ENCODE peak calls at places on chromosome 21, in eight cellular contexts. C is heart left ventricle, H is testis, K is prostate gland, D is A549, F is transverse colon, A is lower leg skin, P is adrenal gland. U is an unnamed sample.

GRCh38 chr21:44529503-44530125 is 10.4 kb downstream of the KRTAP10-1 start:
- DNase-seq in C (no peak), H (no peak), K (no peak), D (no peak), F (no peak), A (peak), P (no peak), U (no peak)

GRCh38 chr21:21401444-21401843 is 403.2 kb downstream of the NCAM2 start:
- DNase-seq in C (no peak), H (no peak), K (no peak), D (no peak), F (no peak), A (no peak), P (no peak), U (no peak)

GRCh38 chr21:34274001-34274400 is 89.8 kb upstream of the KCNE2 start:
- DNase-seq in C (no peak), H (no peak), K (no peak), D (no peak), F (no peak), A (no peak), P (no peak), U (no peak)

GRCh38 chr21:39562791-39563770 is 49.7 kb upstream of the B3GALT5 start:
- DNase-seq in C (no peak), H (no peak), K (no peak), D (no peak), F (no peak), A (no peak), P (no peak), U (no peak)

GRCh38 chr21:44916965-44917364 is 3.7 kb downstream of the ITGB2 start:
- DNase-seq in C (no peak), H (no peak), K (no peak), D (no peak), F (no peak), A (no peak), P (no peak), U (no peak)

GRCh38 chr21:31221051-31221450 is 123.0 kb downstream of the TIAM1 start:
- DNase-seq in C (no peak), H (peak), K (no peak), D (no peak), F (no peak), A (no peak), P (no peak), U (no peak)

GRCh38 chr21:20016431-20017005 is 981.7 kb upstream of the NCAM2 start:
- DNase-seq in C (no peak), H (no peak), K (no peak), D (no peak), F (no peak), A (no peak), P (no peak), U (no peak)

GRCh38 chr21:40615503-40616376 is 231.2 kb downstream of the DSCAM start:
- DNase-seq in C (no peak), H (no peak), K (no peak), D (no peak), F (no peak), A (no peak), P (no peak), U (no peak)

GRCh38 chr21:40421121-40421520 is 425.8 kb downstream of the DSCAM start:
- DNase-seq in C (no peak), H (no peak), K (no peak), D (no peak), F (no peak), A (no peak), P (no peak), U (no peak)

GRCh38 chr21:21057349-21058062 is 59.3 kb downstream of the NCAM2 start:
- DNase-seq in C (no peak), H (no peak), K (no peak), D (no peak), F (no peak), A (no peak), P (no peak), U (no peak)

GRCh38 chr21:44869860-44870747 is 3.4 kb downstream of the PTTG1IP start:
- DNase-seq in C (peak), H (peak), K (no peak), D (peak), F (peak), A (no peak), P (peak), U (peak)

GRCh38 chr21:45072166-45072962 is 2.0 kb upstream of the ADARB1 start:
- DNase-seq in C (no peak), H (no peak), K (no peak), D (no peak), F (no peak), A (peak), P (no peak), U (no peak)

GRCh38 chr21:44926364-44927101 is 5.8 kb upstream of the ITGB2 start:
- DNase-seq in C (peak), H (no peak), K (no peak), D (no peak), F (no peak), A (no peak), P (no peak), U (no peak)

GRCh38 chr21:25191141-25191540 is 416.1 kb downstream of the MRPL39 start:
- DNase-seq in C (no peak), H (no peak), K (no peak), D (no peak), F (no peak), A (no peak), P (no peak), U (no peak)

GRCh38 chr21:29277442-29277841 is 21.3 kb upstream of the BACH1 start:
- DNase-seq in C (no peak), H (no peak), K (no peak), D (no peak), F (no peak), A (no peak), P (no peak), U (no peak)

GRCh38 chr21:15966216-15966615 is 236.4 kb downstream of the USP25 start:
- DNase-seq in C (no peak), H (no peak), K (no peak), D (no peak), F (no peak), A (no peak), P (no peak), U (no peak)

GRCh38 chr21:29148535-29148934 is 18.1 kb downstream of the MAP3K7CL start:
- DNase-seq in C (no peak), H (peak), K (peak), D (no peak), F (no peak), A (no peak), P (no peak), U (no peak)

GRCh38 chr21:38600106-38600505 is 101.8 kb upstream of the ERG start:
- DNase-seq in C (no peak), H (no peak), K (no peak), D (no peak), F (no peak), A (no peak), P (no peak), U (no peak)

GRCh38 chr21:18840239-18840638 is 436.7 kb upstream of the TMPRSS15 start:
- DNase-seq in C (no peak), H (no peak), K (no peak), D (peak), F (no peak), A (no peak), P (no peak), U (peak)

GRCh38 chr21:36203603-36203889 is 46.9 kb downstream of the DOP1B start:
- DNase-seq in C (no peak), H (no peak), K (no peak), D (peak), F (no peak), A (no peak), P (peak), U (no peak)

GRCh38 chr21:27423073-27423472 is 456.2 kb upstream of the ADAMTS5 start:
- DNase-seq in C (peak), H (peak), K (no peak), D (no peak), F (peak), A (peak), P (peak), U (no peak)

GRCh38 chr21:26394341-26394740 is 178.7 kb downstream of the CYYR1 start:
- DNase-seq in C (no peak), H (no peak), K (no peak), D (no peak), F (no peak), A (no peak), P (no peak), U (no peak)

GRCh38 chr21:27572681-27573080 is 605.8 kb upstream of the ADAMTS5 start:
- DNase-seq in C (no peak), H (no peak), K (no peak), D (no peak), F (no peak), A (no peak), P (no peak), U (no peak)

GRCh38 chr21:35352787-35353186 is 303.7 kb upstream of the RUNX1 start:
- DNase-seq in C (no peak), H (no peak), K (no peak), D (no peak), F (no peak), A (no peak), P (no peak), U (no peak)

GRCh38 chr21:29105218-29105617 is 25.2 kb upstream of the MAP3K7CL start:
- DNase-seq in C (no peak), H (no peak), K (no peak), D (no peak), F (no peak), A (no peak), P (no peak), U (no peak)

GRCh38 chr21:14523234-14523633 is 22.9 kb downstream of the SAMSN1 start:
- DNase-seq in C (no peak), H (no peak), K (no peak), D (no peak), F (no peak), A (no peak), P (no peak), U (peak)

GRCh38 chr21:29149771-29150425 is 19.5 kb downstream of the MAP3K7CL start:
- DNase-seq in C (no peak), H (no peak), K (peak), D (no peak), F (no peak), A (no peak), P (no peak), U (no peak)

GRCh38 chr21:38599381-38599975 is 101.2 kb upstream of the ERG start:
- DNase-seq in C (no peak), H (no peak), K (no peak), D (no peak), F (no peak), A (no peak), P (no peak), U (no peak)

GRCh38 chr21:45228171-45228641 is 59.5 kb downstream of the POFUT2 start:
- DNase-seq in C (no peak), H (no peak), K (no peak), D (peak), F (no peak), A (no peak), P (peak), U (no peak)

GRCh38 chr21:42039911-42040351 is 29.8 kb upstream of the ZBTB21 start:
- DNase-seq in C (peak), H (no peak), K (no peak), D (no peak), F (no peak), A (no peak), P (peak), U (no peak)
- TF ChIP-seq POLR2A in C (no peak), H (no peak), K (no peak), D (no peak), F (no peak), A (no peak), P (no peak), U (no peak)

DNA sequence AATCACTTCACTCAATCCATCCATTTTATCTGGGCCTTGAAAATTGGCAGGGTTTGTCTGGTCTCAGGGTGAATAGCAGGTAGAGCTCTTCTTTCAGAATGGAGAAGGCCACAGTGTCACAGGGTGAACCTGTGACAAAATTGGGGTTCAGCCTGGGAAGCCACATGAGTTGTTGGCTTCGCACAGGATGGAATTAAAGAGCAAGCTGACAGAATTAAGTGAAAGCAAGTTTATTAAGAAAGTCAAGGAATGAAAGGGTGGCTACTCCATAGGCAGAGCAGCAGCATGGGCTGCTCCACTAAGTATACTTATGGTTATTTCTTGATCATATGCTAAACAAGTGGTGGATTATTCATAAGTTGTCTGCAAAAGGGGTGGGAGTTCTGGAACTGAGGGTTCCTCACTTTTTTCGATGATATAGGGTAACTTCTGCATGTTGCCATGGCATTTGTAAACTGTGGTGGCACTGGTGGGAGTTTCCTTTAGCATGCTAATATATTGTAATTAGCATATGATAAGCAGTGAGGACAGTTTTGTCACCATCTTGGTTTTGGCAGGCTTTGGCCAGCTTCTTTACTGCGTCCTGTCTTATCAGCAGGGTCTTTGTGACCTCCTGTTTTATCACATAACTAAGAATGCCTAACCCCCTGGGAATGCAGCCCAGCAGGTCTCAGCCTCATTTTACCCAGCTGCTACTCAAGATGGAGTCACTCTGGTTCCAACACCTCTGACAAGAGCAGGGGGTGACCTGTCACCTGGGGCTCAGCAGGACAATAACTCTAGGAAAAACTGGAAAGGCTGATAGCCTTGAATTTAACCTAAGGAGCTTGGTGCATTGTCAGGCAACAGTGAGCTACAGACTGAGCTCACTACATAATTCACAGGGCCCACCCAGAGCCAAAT is 5.1 kb downstream of the IFNAR2 start:
- DNase-seq in C (no peak), H (no peak), K (no peak), D (no peak), F (no peak), A (no peak), P (no peak), U (no peak)
- TF ChIP-seq POLR2A in C (no peak), H (no peak), K (no peak), D (no peak), F (no peak), A (no peak), P (no peak), U (peak)

GRCh38 chr21:42056996-42057689 is 14.0 kb upstream of the UMODL1 start:
- DNase-seq in C (no peak), H (no peak), K (peak), D (no peak), F (peak), A (no peak), P (no peak), U (no peak)
- TF ChIP-seq POLR2A in C (no peak), H (no peak), K (no peak), D (no peak), F (no peak), A (no peak), P (no peak), U (no peak)

GRCh38 chr21:46264690-46265144 is 20.7 kb downstream of the MCM3AP start:
- DNase-seq in C (no peak), H (no peak), K (no peak), D (no peak), F (no peak), A (no peak), P (no peak), U (peak)
- TF ChIP-seq POLR2A in C (no peak), H (no peak), K (no peak), D (no peak), F (no peak), A (no peak), P (no peak), U (no peak)

U was measured in erythroblast.